ENCODE peak calls at places on chromosomes 13 and 19, in four cellular contexts. U is HL-60, V is K562, X is GM12878. C is an unnamed sample.

GRCh38 chr19:29268103-29268502 is 55.2 kb upstream of the UQCRFS1 start:
- DNase-seq in U (no peak), V (no peak), X (no peak), C (no peak)

GRCh38 chr13:111211789-111212516 is 96.8 kb downstream of the ARHGEF7 start:
- DNase-seq in U (no peak), V (no peak), X (no peak), C (no peak)

GRCh38 chr13:40786568-40786996 is 2.8 kb upstream of the SLC25A15 start:
- DNase-seq in U (no peak), V (no peak), X (no peak), C (no peak)

GRCh38 chr13:70960841-70961443 is 852.7 kb upstream of the KLHL1 start:
- DNase-seq in U (peak), V (no peak), X (peak), C (no peak)

GRCh38 chr13:93446256-93446655 is 219.6 kb downstream of the GPC6 start:
- DNase-seq in U (no peak), V (no peak), X (no peak), C (no peak)

GRCh38 chr19:44570984-44571684 is 41.7 kb upstream of the CEACAM20 start:
- DNase-seq in U (peak), V (peak), X (no peak), C (peak)

GRCh38 chr13:50127726-50128291 is 112.6 kb downstream of the KCNRG start:
- DNase-seq in U (no peak), V (no peak), X (no peak), C (no peak)

GRCh38 chr19:44604241-44604640 is 9.1 kb upstream of the IGSF23 start:
- DNase-seq in U (no peak), V (no peak), X (no peak), C (no peak)

GRCh38 chr19:53813996-53814395 is 10.1 kb downstream of the NLRP12 start:
- DNase-seq in U (no peak), V (no peak), X (no peak), C (no peak)

GRCh38 chr19:53823380-53824120 is 564 bp downstream of the NLRP12 start:
- DNase-seq in U (peak), V (peak), X (no peak), C (no peak)

GRCh38 chr19:53824134-53824611 is at the start of gene NLRP12:
- DNase-seq in U (peak), V (no peak), X (no peak), C (no peak)

DNA sequence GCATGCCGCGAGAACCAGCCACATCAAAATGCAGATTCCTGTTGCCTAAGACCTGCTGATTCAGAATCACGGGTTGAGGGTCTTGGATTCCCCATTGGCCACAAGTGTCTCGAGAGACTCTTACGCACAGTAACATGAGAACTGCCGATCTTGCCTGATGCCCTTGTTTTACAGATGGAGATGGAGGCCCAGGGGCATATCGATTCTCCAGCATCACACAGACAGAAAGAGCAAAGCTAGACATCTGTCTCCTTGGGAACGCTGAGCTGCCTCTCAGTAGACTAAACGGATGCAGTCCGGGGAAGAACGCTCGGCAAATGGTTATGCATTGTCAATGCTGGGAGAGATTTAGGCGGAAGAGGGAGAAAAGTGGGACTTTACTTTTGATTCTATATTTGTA is 5.4 kb downstream of the NLRP12 start:
- DNase-seq in U (no peak), V (no peak), X (no peak), C (no peak)
- TF ChIP-seq SPI1 in U (no peak), V (no peak), X (no peak), C (no peak)

GRCh38 chr19:6238256-6238642 is 41.5 kb downstream of the MLLT1 start:
- DNase-seq in U (no peak), V (peak), X (no peak), C (peak)

GRCh38 chr19:6239401-6239844 is 40.4 kb downstream of the MLLT1 start:
- DNase-seq in U (no peak), V (peak), X (no peak), C (peak)

GRCh38 chr19:6236310-6237291 is 43.2 kb downstream of the MLLT1 start:
- DNase-seq in U (no peak), V (no peak), X (no peak), C (peak)

GRCh38 chr19:6239871-6240676 is 39.7 kb downstream of the MLLT1 start:
- DNase-seq in U (no peak), V (peak), X (no peak), C (peak)

DNA sequence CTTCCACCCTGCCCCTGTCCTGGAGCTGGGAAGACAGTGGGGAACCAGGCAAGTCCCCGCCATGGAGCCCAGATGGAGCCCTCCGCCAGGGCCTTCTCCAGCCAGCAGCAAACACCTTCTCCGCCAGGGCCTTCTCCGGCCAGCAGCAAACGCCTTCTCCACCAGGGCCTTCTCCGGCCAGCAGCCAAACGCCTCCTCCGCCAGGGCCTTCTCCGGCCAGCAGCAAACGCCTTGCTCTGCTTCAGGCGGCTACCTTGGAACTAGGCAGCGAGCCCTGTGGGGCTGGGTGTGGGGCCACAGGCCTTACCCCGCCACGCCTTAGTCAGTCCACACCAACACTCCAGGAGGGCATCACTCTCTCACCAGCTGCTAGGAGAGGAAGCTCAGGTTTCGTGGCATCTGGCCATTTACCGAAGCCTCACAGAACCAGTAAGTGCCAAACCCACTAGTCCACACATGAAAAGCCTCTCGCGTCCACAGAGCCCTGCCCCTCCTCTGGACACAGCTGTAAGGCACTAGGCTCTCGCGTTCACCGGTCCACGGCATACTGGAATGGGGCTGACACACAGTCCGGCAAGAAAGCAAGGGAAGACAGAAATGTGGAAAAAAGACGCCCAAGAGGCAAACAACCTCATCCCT is 41.0 kb downstream of the MLLT1 start:
- DNase-seq in U (no peak), V (no peak), X (no peak), C (peak)
- TF ChIP-seq SPI1 in U (no peak), V (no peak), X (no peak), C (no peak)

DNA sequence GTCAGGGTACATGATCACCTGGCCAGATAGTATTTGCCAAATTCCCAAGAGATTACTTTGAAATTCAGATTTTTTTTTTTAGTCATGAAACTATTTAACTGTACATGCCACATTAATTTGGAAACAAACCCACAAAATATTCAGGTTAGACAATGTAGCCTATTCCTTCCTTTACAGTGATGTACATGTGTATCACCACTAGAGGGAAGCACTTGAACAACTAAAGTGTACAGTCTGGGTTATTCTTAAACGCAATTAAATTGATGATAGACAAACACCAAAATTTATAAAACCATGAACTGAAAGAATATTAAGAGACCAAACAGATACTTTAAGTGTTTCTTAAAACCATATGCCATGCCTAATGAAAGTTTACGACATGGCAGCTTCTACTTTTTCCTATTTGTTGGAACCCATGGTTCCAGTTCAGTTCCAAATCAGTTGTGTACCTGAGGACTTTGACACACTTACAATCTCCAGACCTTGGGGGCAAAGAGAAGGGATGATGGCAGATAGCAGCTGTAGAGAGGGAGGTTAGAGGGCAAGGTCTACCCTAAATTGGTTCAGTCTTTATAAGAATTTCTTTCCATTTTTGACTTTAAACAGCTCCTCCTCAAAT is 52.8 kb downstream of the TNFSF13B start:
- DNase-seq in U (peak), V (peak), X (peak), C (no peak)
- TF ChIP-seq SPI1 in U (no peak), V (no peak), X (no peak), C (no peak)

GRCh38 chr13:114038900-114039299 is 65.0 kb upstream of the C13orf46 start:
- DNase-seq in U (no peak), V (no peak), X (no peak), C (no peak)
- TF ChIP-seq SPI1 in U (no peak), V (no peak), X (no peak), C (no peak)

C was measured in GM12891.